ENCODE peak calls at places on chromosome 11, in five cellular contexts. K, W, R, Y and E are unnamed samples.

GRCh38 chr11:615453-616319 is at the start of gene IRF7:
- DNase-seq in R (peak; percentile 94), W (peak; percentile 94), K (peak; percentile 94), Y (peak; percentile 94), E (peak; percentile 93)

GRCh38 chr11:110296226-110297081 is at the start of gene RDX:
- DNase-seq in K (peak; percentile 94), Y (peak; percentile 81), R (peak; percentile 97), W (peak; percentile 39), E (peak; percentile 41)

GRCh38 chr11:7918141-7918540 is 12.9 kb downstream of the OR10A6 start:
- DNase-seq in R (no peak), W (no peak), K (no peak), Y (no peak), E (no peak)

GRCh38 chr11:57167125-57167839 is 14.5 kb upstream of the LRRC55 start:
- DNase-seq in Y (no peak), R (no peak), K (no peak), W (no peak), E (no peak)

GRCh38 chr11:10303558-10304363 is 1.1 kb upstream of the ADM start:
- DNase-seq in K (peak; percentile 70), Y (peak; percentile 40), R (peak; percentile 49), W (peak; percentile 41), E (no peak)

GRCh38 chr11:124329787-124330478 is 9.9 kb upstream of the OR8D2 start:
- DNase-seq in R (peak; percentile 26), W (no peak), K (peak; percentile 7), Y (peak; percentile 5), E (no peak)

GRCh38 chr11:106160494-106160893 is 83.0 kb downstream of the AASDHPPT start:
- DNase-seq in K (no peak), R (no peak), W (no peak), Y (no peak), E (no peak)

GRCh38 chr11:68509105-68509504 is 48.6 kb downstream of the PPP6R3 start:
- DNase-seq in R (no peak), Y (peak; percentile 26), W (no peak), K (no peak), E (no peak)

GRCh38 chr11:120023551-120023950 is 114.4 kb downstream of the TRIM29 start:
- DNase-seq in R (no peak), W (no peak), K (no peak), Y (no peak), E (no peak)

GRCh38 chr11:79939111-79939510 is 498.3 kb upstream of the TENM4 start:
- DNase-seq in R (no peak), W (no peak), Y (no peak), K (no peak), E (no peak)

GRCh38 chr11:68406318-68407313 is 53.9 kb upstream of the PPP6R3 start:
- DNase-seq in K (no peak), Y (no peak), W (no peak), R (no peak), E (no peak)

GRCh38 chr11:20881328-20882079 is 212.1 kb downstream of the NELL1 start:
- DNase-seq in K (no peak), Y (no peak), R (no peak), W (no peak), E (no peak)

GRCh38 chr11:10969387-10969786 is 111.5 kb upstream of the ZBED5 start:
- DNase-seq in K (no peak), Y (no peak), R (no peak), W (no peak), E (no peak)

GRCh38 chr11:72735495-72736027 is 16.6 kb downstream of the ARAP1 start:
- DNase-seq in Y (peak; percentile 83), K (no peak), R (peak; percentile 70), W (no peak), E (no peak)

GRCh38 chr11:69437001-69437875 is 44.2 kb upstream of the LINC01488 start:
- DNase-seq in Y (no peak), K (no peak), W (no peak), R (no peak), E (no peak)

GRCh38 chr11:125625225-125625593 is 246 bp downstream of the CHEK1 start:
- DNase-seq in K (peak; percentile 14), W (no peak), Y (no peak), R (no peak), E (no peak)

GRCh38 chr11:117296881-117297280 is 5.7 kb downstream of the BACE1-AS start:
- DNase-seq in Y (no peak), W (no peak), R (no peak), K (no peak), E (no peak)

GRCh38 chr11:35066783-35067476 is 72.0 kb upstream of the CD44 start:
- DNase-seq in W (no peak), Y (no peak), K (no peak), R (no peak), E (no peak)

GRCh38 chr11:65295001-65295400 is 19.7 kb upstream of the CDC42EP2 start:
- DNase-seq in R (no peak), K (no peak), Y (no peak), W (no peak), E (no peak)

GRCh38 chr11:69297225-69297925 is 3.4 kb downstream of the MYEOV start:
- DNase-seq in Y (peak; percentile 96), R (peak; percentile 98), K (peak; percentile 75), W (peak; percentile 93), E (peak; percentile 48)

GRCh38 chr11:63802637-63803414 is 10.4 kb upstream of the SPINDOC start:
- DNase-seq in W (no peak), Y (peak; percentile 62), K (no peak), R (peak; percentile 67), E (no peak)

GRCh38 chr11:41301023-41301422 is 158.4 kb downstream of the LRRC4C start:
- DNase-seq in R (peak; percentile 27), K (no peak), W (no peak), Y (no peak), E (no peak)

GRCh38 chr11:94602430-94603372 is 35.5 kb downstream of the PIWIL4 start:
- DNase-seq in R (peak; percentile 62), K (no peak), Y (peak; percentile 75), W (no peak), E (peak; percentile 2)
- TF ChIP-seq CTCF in R (peak; percentile 50), K (no peak), Y (peak; percentile 52), W (no peak), E (peak; percentile 52)

GRCh38 chr11:4087551-4087950 is 7.0 kb upstream of the RRM1 start:
- DNase-seq in W (no peak), R (no peak), K (no peak), Y (no peak), E (no peak)
- TF ChIP-seq CTCF in W (no peak), R (no peak), K (no peak), Y (peak; percentile 24), E (no peak)

DNA sequence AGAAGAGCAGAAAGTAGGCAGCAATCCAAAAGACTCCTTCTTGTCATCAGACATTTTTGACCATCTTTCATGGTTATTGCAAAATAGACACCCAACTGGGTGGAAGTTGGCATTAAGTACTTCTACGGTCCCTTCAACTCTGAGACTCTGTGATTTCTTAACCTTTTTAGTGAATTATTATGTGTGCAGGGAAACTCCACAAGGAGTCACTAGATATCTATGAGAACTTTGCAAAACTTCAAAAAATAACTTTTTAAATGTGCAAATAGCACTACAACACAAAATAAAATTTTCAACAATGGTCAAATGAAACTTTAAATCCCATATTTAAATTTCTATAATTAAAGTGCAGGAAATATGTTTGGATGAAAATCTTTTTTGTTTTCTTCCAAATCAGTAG is 88.7 kb downstream of the SLC17A6 start:
- DNase-seq in Y (no peak), K (no peak), W (no peak), R (peak; percentile 15), E (no peak)
- TF ChIP-seq CTCF in Y (no peak), K (no peak), W (no peak), R (peak; percentile 41), E (no peak)

GRCh38 chr11:75376175-75376574 is 23.1 kb upstream of the RPS3 start:
- DNase-seq in R (no peak), Y (no peak), W (no peak), K (no peak), E (no peak)
- TF ChIP-seq CTCF in R (peak; percentile 25), Y (no peak), W (no peak), K (no peak), E (no peak)